ENCODE peak calls at places on chromosome 7, in nine cellular contexts. M, C, I, V, U, R, Q, S and E are unnamed samples.

GRCh38 chr7:16644157-16644556 is 1.4 kb downstream of the ANKMY2 start:
- DNase-seq in I (no peak), C (no peak), R (no peak), U (no peak), S (no peak), Q (no peak), V (no peak), M (no peak), E (no peak)

GRCh38 chr7:38020134-38020533 is 99.7 kb downstream of the EPDR1 start:
- DNase-seq in M (no peak), Q (no peak), C (no peak), U (peak), S (no peak), V (no peak), I (no peak), R (no peak), E (no peak)

GRCh38 chr7:99326408-99326782 is 697 bp downstream of the ARPC1A start:
- DNase-seq in U (no peak), V (no peak), R (no peak), M (no peak), C (no peak), Q (no peak), I (no peak), S (peak), E (no peak)

GRCh38 chr7:27175626-27176342 is 1.7 kb upstream of the HOXA10 start:
- DNase-seq in I (no peak), R (no peak), S (peak), U (no peak), M (no peak), C (peak), Q (no peak), V (no peak), E (no peak)

GRCh38 chr7:48298779-48299178 is 127.5 kb downstream of the ABCA13 start:
- DNase-seq in Q (no peak), R (no peak), S (no peak), I (no peak), V (peak), C (no peak), U (no peak), M (no peak), E (no peak)

GRCh38 chr7:77459311-77459726 is 43.2 kb upstream of the GSAP start:
- DNase-seq in R (no peak), Q (no peak), C (no peak), I (no peak), S (peak), U (no peak), V (no peak), M (no peak), E (peak)

GRCh38 chr7:76022026-76022780 is 25.6 kb downstream of the STYXL1 start:
- DNase-seq in R (no peak), S (no peak), V (no peak), M (no peak), I (no peak), U (no peak), Q (no peak), C (no peak), E (no peak)

GRCh38 chr7:30988346-30989005 is 24.7 kb downstream of the GHRHR start:
- DNase-seq in V (no peak), S (peak), Q (no peak), C (peak), I (peak), U (peak), R (peak), M (no peak), E (no peak)

GRCh38 chr7:54904986-54905385 is 113.8 kb upstream of the EGFR start:
- DNase-seq in R (no peak), C (no peak), S (no peak), I (no peak), U (no peak), Q (no peak), M (no peak), V (no peak), E (no peak)

GRCh38 chr7:84251183-84251845 is 56.7 kb upstream of the SEMA3A start:
- DNase-seq in Q (no peak), U (no peak), V (no peak), C (no peak), I (no peak), S (peak), M (no peak), R (no peak), E (no peak)

GRCh38 chr7:129313282-129313681 is 88.5 kb downstream of the AHCYL2 start:
- DNase-seq in M (no peak), Q (no peak), C (no peak), I (no peak), S (no peak), V (no peak), R (no peak), U (no peak), E (no peak)